ENCODE peak calls at places on chromosome X, in ten cellular contexts. N is stimulated activated CD4-positive, alpha-beta T cell treated with anti-CD3 and anti-CD28 coated beads, Interleukin-4, amount 100 ng/mL, for 24 hours; H is A673; Z is iPS-NIHi11; E is activated CD8-positive, alpha-beta T cell treated with anti-CD3 and anti-CD28 coated beads, Interleukin-2, amount 10 ng/mL, durations not matched to agents 7 days and 5 days; T is cerebellar nuclear complex; C is AG08396; K is choroid plexus epithelial cell; Y is fibroblast of mammary gland; U is activated gamma-delta T cell treated with anti-CD3 and anti-CD28 coated beads, Interleukin-2, amount 50 U/mL, for 16 hours. Q is an unnamed sample.
A peak's percentile ranks its signal among the peaks of the same experiment; 100 is the strongest.

GRCh38 chrX:134601240-134601639 is 57.0 kb downstream of the PLAC1 start:
- DNase-seq in Y (peak; percentile 52), T (no peak), E (no peak), U (no peak), N (no peak), Z (no peak), K (peak; percentile 35), H (peak; percentile 24), C (no peak), Q (no peak)

GRCh38 chrX:10633722-10634121 is 13.3 kb upstream of the MID1 start:
- DNase-seq in H (peak; percentile 45), T (no peak), Z (peak; percentile 14), C (peak; percentile 49), E (no peak), K (peak; percentile 89), Y (peak; percentile 93), N (no peak), U (no peak), Q (peak; percentile 45)

GRCh38 chrX:1727531-1728027 is 112.7 kb downstream of the ASMT start:
- DNase-seq in K (no peak), C (no peak), Z (peak; percentile 40), N (no peak), H (no peak), T (no peak), E (no peak), Y (no peak), U (no peak), Q (peak; percentile 80)

GRCh38 chrX:129763666-129764065 is 16.1 kb upstream of the SASH3 start:
- DNase-seq in Y (no peak), C (no peak), N (no peak), T (no peak), K (no peak), U (no peak), E (no peak), Z (no peak), H (no peak), Q (no peak)

GRCh38 chrX:69229436-69229835 is 64.2 kb upstream of the PJA1 start:
- DNase-seq in Y (peak; percentile 84), Z (no peak), T (no peak), E (no peak), C (peak; percentile 52), K (peak; percentile 43), U (no peak), H (no peak), N (no peak), Q (no peak)

GRCh38 chrX:77434949-77435348 is 12.2 kb upstream of the FGF16 start:
- DNase-seq in C (no peak), N (no peak), H (no peak), Y (peak; percentile 18), U (no peak), T (no peak), Z (no peak), E (no peak), K (no peak), Q (no peak)

GRCh38 chrX:109707322-109707721 is 25.7 kb downstream of the ACSL4 start:
- DNase-seq in K (no peak), U (no peak), C (no peak), N (no peak), Z (no peak), Y (no peak), H (no peak), E (no peak), T (no peak), Q (no peak)

GRCh38 chrX:140764401-140764919 is 54.9 kb downstream of the LINC00632 start:
- DNase-seq in U (no peak), N (no peak), T (no peak), K (peak; percentile 41), Z (peak; percentile 29), H (peak; percentile 23), Y (peak; percentile 66), E (no peak), C (peak; percentile 49), Q (no peak)

GRCh38 chrX:24990585-24990984 is 25.2 kb downstream of the ARX start:
- DNase-seq in Z (no peak), C (no peak), N (no peak), E (no peak), Y (no peak), U (no peak), T (no peak), H (peak; percentile 93), K (peak; percentile 43), Q (no peak)

GRCh38 chrX:18353931-18354368 is 538 bp downstream of the SCML2 start:
- DNase-seq in T (no peak), E (peak; percentile 22), K (no peak), U (no peak), C (peak; percentile 24), Y (no peak), N (peak; percentile 5), Z (peak; percentile 50), H (peak; percentile 26), Q (no peak)

GRCh38 chrX:8971116-8971515 is 62.8 kb downstream of the FAM9B start:
- DNase-seq in T (no peak), Y (peak; percentile 62), C (no peak), K (peak; percentile 77), E (no peak), U (no peak), H (peak; percentile 60), N (no peak), Z (peak; percentile 9), Q (peak; percentile 7)

GRCh38 chrX:116272881-116273280 is 102.3 kb downstream of the AGTR2 start:
- DNase-seq in Z (no peak), E (no peak), N (no peak), U (no peak), C (no peak), H (no peak), Y (no peak), T (no peak), K (peak; percentile 22), Q (no peak)

GRCh38 chrX:132412208-132412607 is 76.6 kb downstream of the MBNL3 start:
- DNase-seq in T (no peak), H (no peak), U (no peak), Y (no peak), E (no peak), Z (peak; percentile 22), C (no peak), K (peak; percentile 26), N (no peak), Q (no peak)

GRCh38 chrX:121308276-121308805 is 260.9 kb downstream of the GLUD2 start:
- DNase-seq in Y (peak; percentile 94), E (peak; percentile 25), Z (peak; percentile 26), C (peak; percentile 2), T (no peak), U (no peak), K (peak; percentile 81), H (peak; percentile 38), N (peak; percentile 77), Q (peak; percentile 0)

GRCh38 chrX:46208225-46208854 is 336.9 kb downstream of the ZNF674 start:
- DNase-seq in Y (peak; percentile 37), T (no peak), H (peak; percentile 48), Z (no peak), C (no peak), U (no peak), E (no peak), K (peak; percentile 29), N (no peak), Q (peak; percentile 3)

GRCh38 chrX:103624111-103624510 is 4.7 kb upstream of the TCEAL1 start:
- DNase-seq in U (no peak), E (no peak), C (no peak), H (no peak), Y (no peak), Z (no peak), N (no peak), T (no peak), K (peak; percentile 57), Q (no peak)

GRCh38 chrX:45850775-45851433 is 650.2 kb upstream of the DIPK2B start:
- DNase-seq in H (peak; percentile 66), T (no peak), N (peak; percentile 30), C (peak; percentile 16), Y (peak; percentile 25), K (no peak), U (no peak), Z (peak; percentile 17), E (peak; percentile 41), Q (no peak)

GRCh38 chrX:39955621-39956020 is 142.1 kb downstream of the BCOR start:
- DNase-seq in K (peak; percentile 16), N (no peak), H (no peak), U (no peak), T (no peak), Y (no peak), C (no peak), Z (peak; percentile 44), E (no peak), Q (peak; percentile 20)

GRCh38 chrX:5648941-5649568 is 579.6 kb downstream of the NLGN4X start:
- DNase-seq in E (no peak), C (no peak), T (no peak), K (no peak), Y (no peak), Z (peak; percentile 34), U (no peak), H (no peak), N (no peak), Q (no peak)

GRCh38 chrX:650801-651200 is 20.2 kb downstream of the SHOX start:
- DNase-seq in Y (no peak), T (no peak), Z (no peak), U (no peak), N (no peak), K (no peak), C (no peak), E (no peak), H (no peak), Q (no peak)

GRCh38 chrX:109839694-109840358 is 106.8 kb upstream of the ACSL4 start:
- DNase-seq in T (no peak), H (peak; percentile 61), Z (peak; percentile 41), N (peak; percentile 3), U (no peak), C (no peak), Y (peak; percentile 63), K (peak; percentile 69), E (no peak), Q (no peak)

GRCh38 chrX:31260351-31260750 is 188.5 kb upstream of the FTHL17 start:
- DNase-seq in U (no peak), H (no peak), C (no peak), T (no peak), K (peak; percentile 44), N (no peak), E (no peak), Y (no peak), Z (no peak), Q (no peak)

GRCh38 chrX:9707306-9708015 is 58.2 kb downstream of the GPR143 start:
- DNase-seq in C (peak; percentile 15), N (no peak), T (no peak), E (no peak), K (no peak), U (no peak), Z (no peak), H (no peak), Y (no peak), Q (no peak)

GRCh38 chrX:105837227-105837626 is 14.9 kb downstream of the NRK start:
- DNase-seq in H (no peak), N (no peak), K (peak; percentile 89), C (no peak), E (no peak), T (no peak), Z (no peak), Y (peak; percentile 86), U (no peak), Q (no peak)

GRCh38 chrX:120120223-120120622 is 4.5 kb upstream of the RHOXF1 start:
- DNase-seq in E (no peak), T (no peak), C (peak; percentile 59), Y (peak; percentile 4), N (no peak), U (no peak), K (peak; percentile 7), Z (no peak), H (no peak), Q (no peak)

GRCh38 chrX:119222932-119223331 is 13.2 kb upstream of the PGRMC1 start:
- DNase-seq in Y (no peak), U (no peak), Z (no peak), E (no peak), N (no peak), H (no peak), C (no peak), K (no peak), T (no peak), Q (no peak)

GRCh38 chrX:70613295-70613694 is 168.7 kb downstream of the DLG3 start:
- DNase-seq in K (peak; percentile 10), C (peak; percentile 13), H (no peak), E (no peak), U (no peak), T (no peak), Z (no peak), N (no peak), Y (peak; percentile 22), Q (no peak)

GRCh38 chrX:24241822-24242648 is 71.8 kb downstream of the SUPT20HL2 start:
- DNase-seq in N (peak; percentile 6), Z (peak; percentile 35), H (peak; percentile 80), C (peak; percentile 16), U (no peak), T (no peak), K (peak; percentile 55), Y (peak; percentile 63), E (no peak), Q (peak; percentile 84)

Q was measured in HTR-8/SVneo.